ENCODE peak calls at places on chromosomes 6 and 20, in seven cellular contexts. Q is lower lobe of right lung; M is GM23338; E is pancreas; Z is K562; W is heart left ventricle; H is CD8-positive, alpha-beta T cell. T is an unnamed sample.

GRCh38 chr6:5181494-5182287 is 79.1 kb downstream of the LYRM4 start:
- ATAC-seq in Q (no peak), H (no peak), M (peak; percentile 52), W (no peak), E (no peak), Z (no peak), T (no peak)

GRCh38 chr20:34834459-34834893 is 9.0 kb upstream of the NCOA6 start:
- ATAC-seq in E (peak; percentile 75), W (no peak), M (no peak), Q (peak; percentile 45), Z (peak; percentile 71), H (no peak), T (no peak)

GRCh38 chr6:43742285-43742684 is 27.7 kb upstream of the VEGFA start:
- ATAC-seq in M (no peak), Z (no peak), W (no peak), Q (no peak), E (no peak), H (no peak), T (no peak)

GRCh38 chr6:36546664-36546957 is 668 bp downstream of the STK38 start:
- ATAC-seq in E (peak; percentile 15), Z (peak; percentile 10), Q (peak; percentile 13), H (no peak), M (no peak), W (peak; percentile 13), T (peak; percentile 6)

GRCh38 chr20:62039738-62040137 is 25.9 kb downstream of the TAF4 start:
- ATAC-seq in W (no peak), H (no peak), Z (no peak), E (no peak), Q (no peak), M (no peak), T (no peak)

GRCh38 chr6:36772401-36772800 is 66.8 kb downstream of the CPNE5 start:
- ATAC-seq in Q (no peak), E (no peak), W (no peak), H (no peak), Z (no peak), M (peak; percentile 19), T (no peak)

GRCh38 chr20:57570145-57570850 is 9.4 kb downstream of the PCK1 start:
- ATAC-seq in E (no peak), Q (no peak), Z (no peak), H (no peak), M (no peak), W (no peak), T (no peak)

GRCh38 chr6:79463721-79464120 is 73.5 kb downstream of the LCA5 start:
- ATAC-seq in M (peak; percentile 74), H (no peak), E (no peak), Z (no peak), W (no peak), Q (no peak), T (no peak)

GRCh38 chr20:12171927-12172581 is 254.4 kb downstream of the BTBD3 start:
- ATAC-seq in Q (no peak), Z (no peak), E (peak; percentile 77), M (no peak), W (peak; percentile 80), H (no peak), T (no peak)

GRCh38 chr6:53192590-53193232 is 44.1 kb upstream of the GCM1 start:
- ATAC-seq in E (peak; percentile 66), Z (peak; percentile 84), M (peak; percentile 93), H (no peak), W (no peak), Q (no peak), T (no peak)

GRCh38 chr20:15913661-15914060 is 659.6 kb downstream of the KIF16B start:
- ATAC-seq in E (no peak), W (no peak), H (no peak), Z (no peak), Q (peak; percentile 49), M (no peak), T (no peak)

GRCh38 chr6:76881414-76881813 is 581.9 kb downstream of the HTR1B start:
- ATAC-seq in W (no peak), E (no peak), M (no peak), Q (no peak), H (no peak), Z (no peak), T (no peak)

GRCh38 chr6:112931835-112932234 is 584.7 kb downstream of the RFPL4B start:
- ATAC-seq in Z (no peak), W (no peak), H (no peak), Q (no peak), E (no peak), M (no peak), T (no peak)

GRCh38 chr6:7777062-7777461 is 51.2 kb downstream of the BMP6 start:
- ATAC-seq in W (no peak), Q (no peak), H (no peak), Z (peak; percentile 58), E (no peak), M (no peak), T (no peak)

GRCh38 chr6:53335224-53335994 is 13.3 kb downstream of the ELOVL5 start:
- ATAC-seq in E (peak; percentile 19), H (peak; percentile 83), M (peak; percentile 50), Z (peak; percentile 14), W (peak; percentile 35), Q (peak; percentile 47), T (no peak)

GRCh38 chr6:16265351-16266341 is 27.3 kb downstream of the GMPR start:
- ATAC-seq in Q (no peak), M (no peak), H (no peak), W (peak; percentile 96), Z (peak; percentile 80), E (no peak), T (no peak)

GRCh38 chr6:87408721-87409155 is 966 bp downstream of the CFAP206 start:
- ATAC-seq in H (no peak), M (peak; percentile 10), W (no peak), E (peak; percentile 24), Z (no peak), Q (no peak), T (no peak)

GRCh38 chr6:146914563-146915483 is 289.4 kb upstream of the STXBP5 start:
- ATAC-seq in E (peak; percentile 67), M (no peak), W (peak; percentile 89), Q (peak; percentile 66), Z (peak; percentile 70), H (no peak), T (peak; percentile 67)

GRCh38 chr6:143555582-143555981 is 44.1 kb upstream of the FUCA2 start:
- ATAC-seq in M (no peak), Q (no peak), Z (no peak), E (no peak), W (no peak), H (peak; percentile 47), T (no peak)

GRCh38 chr6:2542858-2543218 is 207.9 kb downstream of the MYLK4 start:
- ATAC-seq in H (peak; percentile 62), Z (peak; percentile 99), M (no peak), E (peak; percentile 65), Q (peak; percentile 95), W (no peak), T (no peak)

GRCh38 chr6:135243871-135244796 is 63.0 kb downstream of the MYB start:
- ATAC-seq in Q (no peak), W (no peak), E (no peak), Z (no peak), H (no peak), M (no peak), T (no peak)

GRCh38 chr6:105459049-105459448 is 56.2 kb upstream of the PREP start:
- ATAC-seq in M (no peak), E (no peak), Q (peak; percentile 54), H (peak; percentile 75), W (no peak), Z (no peak), T (no peak)

GRCh38 chr6:105458061-105458460 is 55.2 kb upstream of the PREP start:
- ATAC-seq in Z (no peak), M (no peak), E (no peak), W (no peak), H (peak; percentile 7), Q (no peak), T (no peak)

GRCh38 chr6:105459884-105460283 is 57.0 kb upstream of the PREP start:
- ATAC-seq in M (no peak), Q (no peak), H (no peak), E (no peak), W (no peak), Z (no peak), T (no peak)

GRCh38 chr6:105458552-105458951 is 55.7 kb upstream of the PREP start:
- ATAC-seq in Q (no peak), W (no peak), Z (no peak), H (peak; percentile 52), E (no peak), M (no peak), T (no peak)

GRCh38 chr6:105460860-105461259 is 58.0 kb upstream of the PREP start:
- ATAC-seq in Q (no peak), E (no peak), H (no peak), M (no peak), Z (no peak), W (no peak), T (no peak)
- H3K27ac ChIP-seq in Q (no peak overlapping the region), E (no peak overlapping the region), H (no peak overlapping the region), M (no peak overlapping the region), Z (no peak overlapping the region), W (no peak overlapping the region), T (no peak overlapping the region)

DNA sequence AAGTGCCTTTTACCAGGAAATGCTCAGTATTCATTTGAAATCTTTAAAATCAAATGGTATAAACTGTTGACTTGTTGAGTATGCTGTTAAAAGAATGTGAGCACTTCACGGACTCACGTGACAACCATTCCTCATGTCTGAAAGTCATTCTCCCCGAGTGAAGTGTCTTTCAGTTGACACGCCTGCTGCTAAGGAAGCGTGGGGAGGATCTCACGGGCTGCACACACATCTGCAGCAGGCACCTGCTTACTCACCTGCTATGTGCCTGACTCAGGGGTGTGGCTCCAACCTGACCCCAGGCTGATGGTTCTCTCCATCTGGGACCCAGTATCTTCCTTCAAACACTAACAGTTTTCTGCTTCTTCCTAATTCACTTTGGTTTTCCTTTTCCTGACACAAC is 32.7 kb downstream of the WDR27 start:
- ATAC-seq in M (no peak), Q (peak; percentile 78), W (no peak), H (no peak), Z (no peak), E (no peak), T (no peak)
- H3K27ac ChIP-seq in M (no peak overlapping the region), Q (peak overlapping the region; percentile 21), W (peak overlapping the region; percentile 16), H (no peak overlapping the region), Z (no peak overlapping the region), E (no peak overlapping the region), T (no peak overlapping the region)

DNA sequence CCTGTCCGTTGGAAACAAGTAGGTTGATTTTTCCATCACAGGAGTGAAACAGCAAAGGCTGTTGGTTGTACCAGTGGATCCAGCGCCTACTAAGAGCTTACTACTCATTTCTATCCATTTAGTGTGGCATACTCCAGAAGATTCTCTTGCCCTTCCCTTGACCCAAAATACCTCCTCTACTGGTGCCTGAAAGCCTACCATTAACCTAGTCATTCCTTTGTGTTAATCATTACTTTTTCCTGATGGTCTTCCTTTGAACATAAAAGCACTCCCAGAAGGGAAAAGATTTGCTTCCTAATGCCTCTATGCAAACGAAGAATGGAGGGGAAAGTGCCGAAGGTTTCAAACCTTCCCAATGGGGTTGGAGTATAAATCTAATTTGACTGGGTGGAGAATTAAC is 123.3 kb downstream of the QRSL1 start:
- ATAC-seq in Q (no peak), E (no peak), W (no peak), M (no peak), H (no peak), Z (no peak), T (no peak)
- H3K27ac ChIP-seq in Q (no peak overlapping the region), E (peak overlapping the region; percentile 14), W (no peak overlapping the region), M (no peak overlapping the region), H (no peak overlapping the region), Z (no peak overlapping the region), T (no peak overlapping the region)

DNA sequence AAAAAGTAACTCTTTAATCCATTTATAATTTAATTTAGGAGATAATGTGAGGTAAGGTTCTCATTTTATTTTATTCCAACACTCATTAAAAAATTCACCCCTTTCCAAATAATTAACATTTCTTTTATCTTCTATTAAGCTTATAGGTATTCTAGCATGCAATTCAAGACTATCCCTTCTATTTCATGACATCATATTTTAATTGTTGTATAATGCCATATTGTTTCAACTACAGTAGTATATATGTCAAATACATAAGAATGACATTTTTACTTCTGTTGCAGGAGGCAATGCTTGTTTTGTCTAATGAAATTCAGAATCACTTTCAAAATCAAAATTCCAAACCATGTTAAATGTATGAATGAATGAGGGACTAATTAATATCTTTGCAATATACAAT is 76.2 kb downstream of the MAFB start:
- ATAC-seq in E (no peak), Q (no peak), M (no peak), W (no peak), Z (no peak), H (no peak), T (no peak)
- H3K27ac ChIP-seq in E (no peak overlapping the region), Q (no peak overlapping the region), M (no peak overlapping the region), W (no peak overlapping the region), Z (no peak overlapping the region), H (no peak overlapping the region), T (no peak overlapping the region)

T was measured in gastroesophageal sphincter.